ENCODE peak calls at places on chromosomes 13 and 19, in eight cellular contexts. One of them, this sample, is unnamed.

GRCh38 chr19:38070573-38070972 is 153.4 kb downstream of the DPF1 start:
- DNase-seq in H54: no peak
- DNase-seq in epithelial cell of proximal tubule: peak
- DNase-seq in psoas muscle: no peak
- DNase-seq in AG09319: peak
- DNase-seq in AG10803: peak
- DNase-seq in RPMI8226: no peak
- DNase-seq in activated CD4-positive, alpha-beta T cell treated with anti-CD3 and anti-CD28 coated beads, Interleukin-2, amount 50 U/mL, for 24 hours: no peak
- DNase-seq in this sample: no peak

GRCh38 chr19:40786060-40787037 is 8.3 kb downstream of the RAB4B start:
- DNase-seq in H54: no peak
- DNase-seq in epithelial cell of proximal tubule: no peak
- DNase-seq in psoas muscle: no peak
- DNase-seq in AG09319: no peak
- DNase-seq in AG10803: no peak
- DNase-seq in RPMI8226: no peak
- DNase-seq in activated CD4-positive, alpha-beta T cell treated with anti-CD3 and anti-CD28 coated beads, Interleukin-2, amount 50 U/mL, for 24 hours: no peak
- DNase-seq in this sample: no peak

GRCh38 chr19:49555600-49556411 is 24.6 kb downstream of the NOSIP start:
- DNase-seq in H54: peak
- DNase-seq in epithelial cell of proximal tubule: no peak
- DNase-seq in psoas muscle: peak
- DNase-seq in AG09319: no peak
- DNase-seq in AG10803: peak
- DNase-seq in RPMI8226: no peak
- DNase-seq in activated CD4-positive, alpha-beta T cell treated with anti-CD3 and anti-CD28 coated beads, Interleukin-2, amount 50 U/mL, for 24 hours: peak
- DNase-seq in this sample: no peak

GRCh38 chr19:23561341-23561740 is 125.7 kb downstream of the ZNF675 start:
- DNase-seq in H54: no peak
- DNase-seq in epithelial cell of proximal tubule: no peak
- DNase-seq in psoas muscle: no peak
- DNase-seq in AG09319: no peak
- DNase-seq in AG10803: peak
- DNase-seq in RPMI8226: no peak
- DNase-seq in activated CD4-positive, alpha-beta T cell treated with anti-CD3 and anti-CD28 coated beads, Interleukin-2, amount 50 U/mL, for 24 hours: no peak
- DNase-seq in this sample: no peak

GRCh38 chr19:10018219-10018618 is 4.9 kb downstream of the RDH8 start:
- DNase-seq in H54: no peak
- DNase-seq in epithelial cell of proximal tubule: no peak
- DNase-seq in psoas muscle: no peak
- DNase-seq in AG09319: no peak
- DNase-seq in AG10803: peak
- DNase-seq in RPMI8226: no peak
- DNase-seq in activated CD4-positive, alpha-beta T cell treated with anti-CD3 and anti-CD28 coated beads, Interleukin-2, amount 50 U/mL, for 24 hours: no peak
- DNase-seq in this sample: no peak

GRCh38 chr13:39417131-39417530 is 185.9 kb downstream of the LHFPL6 start:
- DNase-seq in H54: no peak
- DNase-seq in epithelial cell of proximal tubule: no peak
- DNase-seq in psoas muscle: no peak
- DNase-seq in AG09319: no peak
- DNase-seq in AG10803: no peak
- DNase-seq in RPMI8226: no peak
- DNase-seq in activated CD4-positive, alpha-beta T cell treated with anti-CD3 and anti-CD28 coated beads, Interleukin-2, amount 50 U/mL, for 24 hours: no peak
- DNase-seq in this sample: no peak

GRCh38 chr13:20168396-20168795 is 7.5 kb upstream of the GJA3 start:
- DNase-seq in H54: no peak
- DNase-seq in epithelial cell of proximal tubule: no peak
- DNase-seq in psoas muscle: no peak
- DNase-seq in AG09319: no peak
- DNase-seq in AG10803: no peak
- DNase-seq in RPMI8226: no peak
- DNase-seq in activated CD4-positive, alpha-beta T cell treated with anti-CD3 and anti-CD28 coated beads, Interleukin-2, amount 50 U/mL, for 24 hours: no peak
- DNase-seq in this sample: no peak

GRCh38 chr19:49581007-49581508 is at the start of gene PRRG2:
- DNase-seq in H54: no peak
- DNase-seq in epithelial cell of proximal tubule: no peak
- DNase-seq in psoas muscle: no peak
- DNase-seq in AG09319: no peak
- DNase-seq in AG10803: no peak
- DNase-seq in RPMI8226: no peak
- DNase-seq in activated CD4-positive, alpha-beta T cell treated with anti-CD3 and anti-CD28 coated beads, Interleukin-2, amount 50 U/mL, for 24 hours: no peak
- DNase-seq in this sample: no peak

GRCh38 chr13:26406791-26407190 is 150.7 kb upstream of the WASF3 start:
- DNase-seq in H54: no peak
- DNase-seq in epithelial cell of proximal tubule: no peak
- DNase-seq in psoas muscle: no peak
- DNase-seq in AG09319: no peak
- DNase-seq in AG10803: no peak
- DNase-seq in RPMI8226: no peak
- DNase-seq in activated CD4-positive, alpha-beta T cell treated with anti-CD3 and anti-CD28 coated beads, Interleukin-2, amount 50 U/mL, for 24 hours: no peak
- DNase-seq in this sample: no peak

GRCh38 chr13:113061271-113061625 is 44.3 kb upstream of the F7 start:
- DNase-seq in H54: no peak
- DNase-seq in epithelial cell of proximal tubule: no peak
- DNase-seq in psoas muscle: peak
- DNase-seq in AG09319: no peak
- DNase-seq in AG10803: no peak
- DNase-seq in RPMI8226: no peak
- DNase-seq in activated CD4-positive, alpha-beta T cell treated with anti-CD3 and anti-CD28 coated beads, Interleukin-2, amount 50 U/mL, for 24 hours: no peak
- DNase-seq in this sample: no peak

GRCh38 chr13:25494708-25495411 is 123.1 kb downstream of the ATP8A2 start:
- DNase-seq in H54: no peak
- DNase-seq in epithelial cell of proximal tubule: no peak
- DNase-seq in psoas muscle: no peak
- DNase-seq in AG09319: no peak
- DNase-seq in AG10803: no peak
- DNase-seq in RPMI8226: no peak
- DNase-seq in activated CD4-positive, alpha-beta T cell treated with anti-CD3 and anti-CD28 coated beads, Interleukin-2, amount 50 U/mL, for 24 hours: no peak
- DNase-seq in this sample: no peak

This sample was measured in amniotic stem cell.